ENCODE peak calls at places on chromosomes 16 and 17, in seven cellular contexts. I is H1; U is AG09319; L is left cardiac atrium; A is stimulated activated CD8-positive, alpha-beta memory T cell treated with anti-CD3 and anti-CD28 coated beads, Interleukin-4, amount 100 ng/mL, for 1 hour; V is GM04504; P is mammary epithelial cell. S is an unnamed sample.

GRCh38 chr16:11333696-11334095 is 11.6 kb upstream of the RMI2 start:
- DNase-seq in I (no peak), U (no peak), L (no peak), A (no peak), V (no peak), P (peak; percentile 71), S (no peak)

GRCh38 chr16:4488486-4488967 is 12.3 kb downstream of the HMOX2 start:
- DNase-seq in I (no peak), U (no peak), L (no peak), A (no peak), V (no peak), P (no peak), S (no peak)

GRCh38 chr17:45986056-45986455 is 13.0 kb upstream of the STH start:
- DNase-seq in I (no peak), U (no peak), L (no peak), A (no peak), V (no peak), P (no peak), S (no peak)

GRCh38 chr16:89177501-89177900 is 6.0 kb downstream of the CDH15 start:
- DNase-seq in I (no peak), U (no peak), L (no peak), A (no peak), V (no peak), P (no peak), S (no peak)

GRCh38 chr17:18339933-18340332 is 23.4 kb downstream of the SHMT1 start:
- DNase-seq in I (no peak), U (no peak), L (no peak), A (no peak), V (no peak), P (no peak), S (no peak)

GRCh38 chr16:84755004-84755672 is 55.3 kb downstream of the USP10 start:
- DNase-seq in I (no peak), U (no peak), L (no peak), A (no peak), V (no peak), P (peak; percentile 75), S (no peak)

GRCh38 chr17:37802061-37802460 is 57.2 kb upstream of the HNF1B start:
- DNase-seq in I (no peak), U (no peak), L (no peak), A (no peak), V (no peak), P (no peak), S (no peak)

GRCh38 chr17:9174779-9175574 is 153.7 kb downstream of the NTN1 start:
- DNase-seq in I (no peak), U (no peak), L (peak; percentile 53), A (no peak), V (no peak), P (no peak), S (no peak)

GRCh38 chr16:11032922-11033291 is 88.5 kb downstream of the CLEC16A start:
- DNase-seq in I (no peak), U (peak; percentile 58), L (peak; percentile 41), A (no peak), V (no peak), P (no peak), S (no peak)

GRCh38 chr16:7177875-7178274 is 154.8 kb upstream of the RBFOX1 start:
- DNase-seq in I (no peak), U (no peak), L (no peak), A (no peak), V (no peak), P (no peak), S (no peak)

GRCh38 chr16:57569306-57569946 is 27.0 kb downstream of the ADGRG5 start:
- DNase-seq in I (no peak), U (no peak), L (no peak), A (no peak), V (no peak), P (no peak), S (no peak)

GRCh38 chr16:10665166-10665565 is 29.6 kb downstream of the TEKT5 start:
- DNase-seq in I (no peak), U (no peak), L (no peak), A (no peak), V (no peak), P (no peak), S (no peak)

GRCh38 chr17:28279411-28279810 is 39.6 kb upstream of the TMEM97 start:
- DNase-seq in I (no peak), U (no peak), L (no peak), A (no peak), V (no peak), P (no peak), S (no peak)

GRCh38 chr17:61155590-61156181 is 244.0 kb upstream of the TBX2 start:
- DNase-seq in I (no peak), U (no peak), L (no peak), A (no peak), V (no peak), P (no peak), S (no peak)

GRCh38 chr16:82219298-82219697 is 49.3 kb upstream of the MPHOSPH6 start:
- DNase-seq in I (no peak), U (no peak), L (no peak), A (no peak), V (no peak), P (no peak), S (no peak)

GRCh38 chr17:43701318-43701743 is 39.6 kb upstream of the MEOX1 start:
- DNase-seq in I (no peak), U (peak; percentile 19), L (no peak), A (peak; percentile 8), V (no peak), P (peak; percentile 91), S (peak; percentile 82)

GRCh38 chr16:11629071-11630030 is 38.9 kb upstream of the SNN start:
- DNase-seq in I (no peak), U (no peak), L (no peak), A (no peak), V (no peak), P (no peak), S (no peak)

GRCh38 chr16:12416136-12416787 is 387.4 kb downstream of the CPPED1 start:
- DNase-seq in I (no peak), U (no peak), L (no peak), A (no peak), V (no peak), P (no peak), S (no peak)

GRCh38 chr17:53150101-53150698 is 672.5 kb upstream of the KIF2B start:
- DNase-seq in I (no peak), U (no peak), L (no peak), A (no peak), V (no peak), P (no peak), S (no peak)

GRCh38 chr17:74954665-74955421 is 17.7 kb downstream of the HID1 start:
- DNase-seq in I (no peak), U (no peak), L (no peak), A (no peak), V (no peak), P (no peak), S (no peak)

GRCh38 chr17:67375054-67375427 is 2.0 kb upstream of the PITPNC1 start:
- DNase-seq in I (no peak), U (no peak), L (no peak), A (no peak), V (no peak), P (no peak), S (no peak)

GRCh38 chr17:64025732-64026294 is 5.4 kb upstream of the ICAM2 start:
- DNase-seq in I (peak; percentile 70), U (peak; percentile 18), L (peak; percentile 85), A (peak; percentile 75), V (no peak), P (peak; percentile 51), S (peak; percentile 91)

GRCh38 chr17:70313450-70313849 is 144.1 kb downstream of the KCNJ2 start:
- DNase-seq in I (no peak), U (no peak), L (no peak), A (no peak), V (no peak), P (no peak), S (no peak)

GRCh38 chr16:85844169-85844481 is 44.6 kb downstream of the COX4I1 start:
- DNase-seq in I (no peak), U (no peak), L (no peak), A (no peak), V (no peak), P (no peak), S (no peak)

GRCh38 chr17:61968757-61969156 is 41.0 kb upstream of the INTS2 start:
- DNase-seq in I (no peak), U (no peak), L (no peak), A (no peak), V (no peak), P (no peak), S (no peak)

GRCh38 chr17:48490391-48491026 is 40.3 kb downstream of the HOXB1 start:
- DNase-seq in I (no peak), U (no peak), L (no peak), A (no peak), V (no peak), P (no peak), S (no peak)

GRCh38 chr16:71882505-71883192 is 1.3 kb downstream of the ZNF821 start:
- DNase-seq in I (no peak), U (no peak), L (no peak), A (peak; percentile 41), V (peak; percentile 45), P (peak; percentile 67), S (peak; percentile 91)

GRCh38 chr17:39357978-39358377 is 43.4 kb downstream of the FBXL20 start:
- DNase-seq in I (no peak), U (no peak), L (no peak), A (no peak), V (no peak), P (no peak), S (no peak)

GRCh38 chr16:11085025-11085485 is 140.7 kb downstream of the CLEC16A start:
- DNase-seq in I (no peak), U (no peak), L (no peak), A (no peak), V (no peak), P (no peak), S (no peak)

S was measured in stimulated activated effector memory CD8-positive, alpha-beta T cell treated with anti-CD3 and anti-CD28 coated beads, Interleukin-12 subunit alpha, Interleukin-12 subunit beta, amount 100 ng/mL, for 72 hours.